ENCODE peak calls at places on chromosomes 16 and 17, in four cellular contexts. D is IMR-90, T is endothelial cell of umbilical vein, O is K562. M is an unnamed sample. For H3K9me1 and H3K4me1, the result is how much of the 10 kb centered on the place peaks cover.

GRCh38 chr17:66190738-66191606 is 961 bp downstream of the CEP112 start:
- DNase-seq in T (peak), D (peak), O (no peak), M (no peak)

GRCh38 chr16:72566174-72566573 is 394.2 kb upstream of the PMFBP1 start:
- DNase-seq in T (no peak), O (no peak), D (no peak), M (no peak)

GRCh38 chr16:29702307-29702706 is 23.3 kb downstream of the QPRT start:
- DNase-seq in D (no peak), O (no peak), T (no peak), M (no peak)

GRCh38 chr17:10127819-10128375 is 70.5 kb downstream of the GAS7 start:
- DNase-seq in T (no peak), D (peak), O (no peak), M (no peak)

GRCh38 chr17:74210191-74211140 is 2.9 kb upstream of the TTYH2 start:
- DNase-seq in D (peak), O (peak), T (peak), M (no peak)

GRCh38 chr17:66849136-66849655 is 14.3 kb downstream of the CACNG5 start:
- DNase-seq in O (no peak), D (no peak), T (no peak), M (no peak)

GRCh38 chr17:77281024-77281903 is 140.5 kb downstream of the SEC14L1 start:
- DNase-seq in O (peak), D (peak), T (no peak), M (no peak)

GRCh38 chr17:694239-694638 is 20.4 kb downstream of the VPS53 start:
- DNase-seq in D (peak), O (no peak), T (peak), M (peak)

GRCh38 chr17:12342609-12343248 is 322.1 kb downstream of the MAP2K4 start:
- DNase-seq in D (no peak), T (no peak), O (peak), M (no peak)

GRCh38 chr16:82835487-82836160 is 208.9 kb downstream of the CDH13 start:
- DNase-seq in O (no peak), D (peak), T (no peak), M (peak)

GRCh38 chr17:260031-260791 is 78.8 kb upstream of the DOC2B start:
- DNase-seq in O (no peak), D (no peak), T (no peak), M (no peak)

GRCh38 chr17:55717898-55718735 is 4.5 kb downstream of the TMEM100 start:
- DNase-seq in O (peak), D (peak), T (peak), M (no peak)

GRCh38 chr17:77312786-77313599 is 172.2 kb downstream of the SEC14L1 start:
- DNase-seq in D (peak), O (no peak), T (no peak), M (no peak)

GRCh38 chr16:9092282-9092962 is 978 bp downstream of the HAPSTR1 start:
- DNase-seq in T (peak), O (peak), D (no peak), M (no peak)

GRCh38 chr17:67759355-67760171 is 41.8 kb downstream of the NOL11 start:
- DNase-seq in T (no peak), D (peak), O (peak), M (no peak)

GRCh38 chr16:84885024-84885910 is 65.5 kb downstream of the CRISPLD2 start:
- DNase-seq in T (peak), D (no peak), O (no peak), M (no peak)

GRCh38 chr16:86727131-86727530 is 148.8 kb downstream of the FOXL1 start:
- DNase-seq in D (no peak), T (no peak), O (no peak), M (no peak)

GRCh38 chr16:11497851-11498289 is 88.8 kb downstream of the LITAF start:
- DNase-seq in O (no peak), T (peak), D (peak), M (no peak)

GRCh38 chr16:80803341-80804060 is 897 bp downstream of the CDYL2 start:
- DNase-seq in O (peak), D (no peak), T (peak), M (no peak)

GRCh38 chr17:78528541-78528940 is 48.7 kb downstream of the DNAH17 start:
- DNase-seq in D (no peak), T (no peak), O (peak), M (no peak)

GRCh38 chr17:36082062-36082461 is 7.9 kb downstream of the CCL3 start:
- DNase-seq in D (no peak), O (no peak), T (no peak), M (no peak)

GRCh38 chr17:75325827-75326586 is 36.8 kb upstream of the SLC25A19 start:
- DNase-seq in D (peak), O (peak), T (peak), M (no peak)

GRCh38 chr17:7132511-7133094 is 18.0 kb upstream of the ASGR2 start:
- DNase-seq in T (peak), O (no peak), D (no peak), M (no peak)

GRCh38 chr16:88650749-88651275 is at the start of gene CYBA:
- DNase-seq in D (peak), O (peak), T (peak), M (no peak)
- H3K9me1 ChIP-seq in D (under half), O (under half), T (under half), M (under half)

GRCh38 chr17:82247856-82248671 is 19.2 kb downstream of the SLC16A3 start:
- DNase-seq in O (no peak), T (no peak), D (no peak), M (no peak)
- H3K4me1 ChIP-seq in O (under half), T (under half), D (under half), M (under half)

DNA sequence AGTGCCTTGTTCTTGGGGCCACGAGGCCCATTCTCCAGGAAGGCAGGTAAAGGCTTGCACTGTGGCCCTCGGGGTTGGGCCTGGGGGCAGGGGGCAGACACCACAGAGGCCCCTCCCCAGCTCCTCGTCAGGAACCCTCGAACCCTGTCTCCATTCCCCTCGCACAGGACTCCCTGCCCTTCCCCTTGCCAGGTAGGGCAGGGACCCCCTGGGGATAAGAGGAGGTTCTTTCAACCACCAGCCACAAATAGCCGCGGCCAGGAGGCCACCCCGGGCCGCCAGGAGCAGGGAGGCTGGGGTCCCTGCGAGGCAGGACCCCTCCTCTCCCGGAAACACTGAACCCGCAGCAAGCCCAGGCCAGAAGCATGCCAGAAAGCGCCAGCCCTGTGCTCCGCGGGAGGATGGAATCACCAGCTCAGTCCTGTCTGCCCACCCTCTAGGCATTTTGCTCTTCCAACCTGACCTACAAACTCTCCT is 45.6 kb downstream of the SLC47A1 start:
- DNase-seq in D (no peak), T (no peak), O (no peak), M (no peak)
- H3K9me1 ChIP-seq in D (under half), T (under half), O (under half), M (under half)

DNA sequence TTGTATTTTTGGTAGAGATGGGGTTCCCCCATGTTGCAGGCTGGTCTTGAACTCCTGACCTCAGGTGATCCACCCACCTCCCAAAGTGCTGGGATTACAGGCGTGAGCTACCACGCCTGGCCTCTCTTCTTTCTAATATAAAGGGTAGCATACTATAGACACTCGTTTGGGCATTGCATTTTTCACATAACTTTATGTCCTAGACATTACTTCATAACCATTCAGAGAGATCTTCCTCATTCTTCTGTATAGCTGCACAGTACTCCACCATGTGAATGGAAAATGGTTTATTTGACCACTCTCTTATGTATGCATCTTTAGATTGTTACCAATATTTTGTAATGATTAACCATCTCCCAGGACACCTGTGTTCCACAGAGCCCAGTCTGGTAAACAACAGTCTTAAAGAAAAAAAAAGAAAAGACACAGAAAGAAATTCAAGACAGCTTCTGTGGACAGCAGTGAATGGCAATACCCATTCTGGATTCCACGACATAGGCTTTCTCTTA is 42.1 kb downstream of the TK2 start:
- DNase-seq in O (no peak), T (no peak), D (no peak), M (no peak)
- H3K4me1 ChIP-seq in O (under half), T (under half), D (under half), M (under half)